ENCODE peak calls at places on chromosomes 6 and 20, in six cellular contexts. W is neuronal stem cell, X is H9, V is mesenchymal stem cell, D is trophoblast cell, H is H1. J is an unnamed sample.
A peak's percentile ranks its signal among the peaks of the same experiment; 100 is the strongest.

GRCh38 chr20:63567382-63568169 is 6.5 kb downstream of the HELZ2 start:
- DNase-seq in W (no peak), X (no peak), D (peak; percentile 25), H (no peak), V (peak; percentile 32), J (no peak)

GRCh38 chr20:47993035-47993755 is 207.9 kb upstream of the SULF2 start:
- DNase-seq in X (no peak), H (no peak), D (no peak), V (no peak), W (no peak), J (no peak)

GRCh38 chr6:52610745-52611355 is 34.0 kb upstream of the TRAM2 start:
- DNase-seq in D (no peak), V (peak; percentile 84), W (no peak), X (no peak), H (no peak), J (peak; percentile 72)

GRCh38 chr6:37487891-37488290 is 11.8 kb downstream of the CCDC167 start:
- DNase-seq in V (no peak), H (no peak), X (no peak), D (no peak), W (no peak), J (no peak)

GRCh38 chr6:142935553-142936517 is 9.1 kb downstream of the HIVEP2 start:
- DNase-seq in H (no peak), W (no peak), V (no peak), D (no peak), X (no peak), J (no peak)

GRCh38 chr6:25103603-25104002 is 167.8 kb upstream of the RIPOR2 start:
- DNase-seq in X (no peak), D (no peak), H (no peak), W (no peak), V (no peak), J (no peak)

GRCh38 chr6:137874204-137875001 is 7.3 kb downstream of the TNFAIP3 start:
- DNase-seq in H (no peak), X (no peak), W (no peak), D (peak; percentile 81), V (peak; percentile 44), J (no peak)

GRCh38 chr6:150229775-150230561 is 87.1 kb downstream of the PPP1R14C start:
- DNase-seq in W (no peak), D (no peak), V (no peak), X (no peak), H (no peak), J (peak; percentile 56)

GRCh38 chr6:43213431-43213830 is 15.8 kb downstream of the DNPH1 start:
- DNase-seq in V (no peak), W (no peak), H (no peak), X (no peak), D (no peak), J (no peak)

GRCh38 chr6:142853244-142854180 is 91.5 kb downstream of the HIVEP2 start:
- DNase-seq in V (peak; percentile 63), D (peak; percentile 67), H (no peak), X (no peak), W (no peak), J (peak; percentile 44)

GRCh38 chr6:83430606-83431544 is at the start of gene ME1:
- DNase-seq in W (peak; percentile 52), H (peak; percentile 72), D (peak; percentile 49), X (peak; percentile 83), V (peak; percentile 93), J (peak; percentile 86)

GRCh38 chr6:127466416-127466815 is 7.2 kb upstream of the KIAA0408 start:
- DNase-seq in H (no peak), W (no peak), V (no peak), D (no peak), X (no peak), J (no peak)

GRCh38 chr6:43434001-43434400 is 6.7 kb downstream of the ABCC10 start:
- DNase-seq in W (no peak), V (no peak), H (no peak), X (no peak), D (no peak), J (no peak)

GRCh38 chr6:98974309-98974708 is 26.6 kb upstream of the FBXL4 start:
- DNase-seq in D (no peak), V (no peak), W (no peak), H (no peak), X (no peak), J (no peak)

GRCh38 chr6:157226761-157227160 is 96.6 kb downstream of the TMEM242 start:
- DNase-seq in W (no peak), H (peak; percentile 45), V (no peak), X (no peak), D (no peak), J (no peak)

GRCh38 chr6:103183831-103184411 is 1675.8 kb downstream of the HACE1 start:
- DNase-seq in H (peak; percentile 49), W (peak; percentile 15), D (no peak), V (no peak), X (peak; percentile 70), J (no peak)

GRCh38 chr6:82616386-82617028 is 252.9 kb downstream of the TPBG start:
- DNase-seq in V (peak; percentile 11), X (no peak), W (no peak), H (no peak), D (peak; percentile 2), J (peak; percentile 2)

GRCh38 chr6:108365488-108365887 is 70.6 kb downstream of the AFG1L start:
- DNase-seq in H (no peak), X (no peak), W (no peak), D (no peak), V (no peak), J (no peak)
- H3K14ac ChIP-seq in H (no peak overlapping the region), X (no peak overlapping the region), W (no peak overlapping the region), D (no peak overlapping the region), V (no peak overlapping the region), J (no peak overlapping the region)

GRCh38 chr20:59382326-59382725 is 81.9 kb downstream of the EDN3 start:
- DNase-seq in W (no peak), V (no peak), D (no peak), H (no peak), X (no peak), J (no peak)

GRCh38 chr20:59385038-59385437 is 84.6 kb downstream of the EDN3 start:
- DNase-seq in X (no peak), H (no peak), V (no peak), D (no peak), W (no peak), J (no peak)

GRCh38 chr20:59381658-59382057 is 81.2 kb downstream of the EDN3 start:
- DNase-seq in D (no peak), X (no peak), W (no peak), H (no peak), V (no peak), J (no peak)

GRCh38 chr20:59385461-59385860 is 85.0 kb downstream of the EDN3 start:
- DNase-seq in V (no peak), H (peak; percentile 50), X (peak; percentile 56), W (no peak), D (peak; percentile 16), J (no peak)

DNA sequence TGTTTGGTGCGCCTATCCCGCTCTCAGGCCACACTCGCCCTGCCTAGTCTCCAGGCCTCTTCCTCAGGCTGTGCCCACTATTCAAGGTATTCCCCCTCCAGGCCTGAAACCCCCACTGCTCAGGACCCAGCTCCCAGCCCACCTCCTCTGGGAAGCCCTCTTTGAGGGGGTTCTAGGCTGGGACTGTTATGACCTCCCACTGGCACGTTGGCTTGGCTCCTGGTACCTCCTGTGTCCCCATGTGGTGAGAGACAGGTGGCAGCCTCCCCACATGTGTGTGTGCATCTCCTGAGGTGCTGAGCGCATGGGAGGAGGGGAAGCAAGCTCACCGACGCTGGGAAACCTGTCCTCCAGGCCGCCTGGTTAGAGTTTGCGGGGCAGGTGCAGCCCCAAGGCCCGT is 82.5 kb downstream of the EDN3 start:
- DNase-seq in W (no peak), D (no peak), V (no peak), H (no peak), X (no peak), J (no peak)
- H3K14ac ChIP-seq in W (no peak overlapping the region), D (no peak overlapping the region), V (no peak overlapping the region), H (no peak overlapping the region), X (no peak overlapping the region), J (no peak overlapping the region)

GRCh38 chr20:45377191-45377775 is 842 bp downstream of the TP53TG5 start:
- DNase-seq in V (no peak), W (no peak), H (peak; percentile 33), D (no peak), X (no peak), J (no peak)

GRCh38 chr20:45372646-45373352 is 5.3 kb downstream of the TP53TG5 start:
- DNase-seq in H (peak; percentile 58), V (no peak), D (no peak), W (no peak), X (peak; percentile 68), J (no peak)

GRCh38 chr20:45374101-45374467 is 4.0 kb downstream of the TP53TG5 start:
- DNase-seq in D (no peak), H (no peak), X (no peak), W (no peak), V (no peak), J (no peak)

GRCh38 chr20:45373353-45374100 is 4.6 kb downstream of the TP53TG5 start:
- DNase-seq in V (peak; percentile 80), W (peak; percentile 63), X (peak; percentile 90), D (peak; percentile 90), H (peak; percentile 96), J (peak; percentile 66)

GRCh38 chr20:45374966-45375365 is 3.2 kb downstream of the TP53TG5 start:
- DNase-seq in D (no peak), H (peak; percentile 35), X (no peak), V (no peak), W (no peak), J (no peak)
- H3K14ac ChIP-seq in D (no peak overlapping the region), H (no peak overlapping the region), X (no peak overlapping the region), V (no peak overlapping the region), W (no peak overlapping the region), J (no peak overlapping the region)

GRCh38 chr20:61399433-61399832 is 147.4 kb downstream of the CDH4 start:
- DNase-seq in D (no peak), W (no peak), H (no peak), X (no peak), V (no peak), J (no peak)
- H3K14ac ChIP-seq in D (no peak overlapping the region), W (no peak overlapping the region), H (no peak overlapping the region), X (no peak overlapping the region), V (no peak overlapping the region), J (no peak overlapping the region)

DNA sequence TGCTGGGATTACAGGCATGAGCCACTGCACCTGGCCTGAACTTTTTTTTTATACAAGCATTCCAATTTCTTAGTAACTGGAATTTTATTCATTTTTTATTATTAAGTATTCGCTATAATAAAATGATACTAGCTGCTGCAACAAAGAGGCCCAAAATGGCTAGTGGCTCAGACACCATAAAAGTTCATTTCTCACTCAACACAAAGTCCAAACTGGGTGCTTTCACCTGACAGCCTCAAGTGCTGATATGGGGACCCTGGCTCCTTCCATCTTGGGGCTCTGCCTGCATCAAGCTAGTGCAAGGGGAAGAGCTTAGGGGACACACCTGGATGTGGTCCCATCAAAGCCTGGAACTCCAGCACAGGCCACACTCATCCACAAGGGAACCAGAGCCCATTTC is 12.2 kb upstream of the NOP56 start:
- DNase-seq in X (no peak), W (no peak), D (no peak), V (no peak), H (no peak), J (no peak)
- H3K14ac ChIP-seq in X (no peak overlapping the region), W (no peak overlapping the region), D (no peak overlapping the region), V (no peak overlapping the region), H (no peak overlapping the region), J (no peak overlapping the region)

GRCh38 chr20:20253039-20253743 is 114.7 kb upstream of the INSM1 start:
- DNase-seq in D (no peak), W (no peak), V (no peak), H (no peak), X (no peak), J (no peak)
- H3K14ac ChIP-seq in D (no peak overlapping the region), W (no peak overlapping the region), V (no peak overlapping the region), H (no peak overlapping the region), X (no peak overlapping the region), J (no peak overlapping the region)

GRCh38 chr20:40920291-40920690 is 108.3 kb upstream of the TOP1 start:
- DNase-seq in X (no peak), D (no peak), V (no peak), W (no peak), H (no peak), J (no peak)
- H3K14ac ChIP-seq in X (no peak overlapping the region), D (no peak overlapping the region), V (no peak overlapping the region), W (no peak overlapping the region), H (no peak overlapping the region), J (no peak overlapping the region)